ENCODE peak calls at places on chromosomes 3 and 15, in six cellular contexts. B, Q, N, L, D and F are unnamed samples.

GRCh38 chr3:103614719-103615118 is 1179.9 kb downstream of the ZPLD1 start:
- DNase-seq in B (no peak), Q (no peak), N (no peak), L (no peak), D (no peak), F (no peak)

GRCh38 chr15:66886686-66887273 is 178.6 kb upstream of the SMAD3 start:
- DNase-seq in B (no peak), Q (no peak), N (no peak), L (no peak), D (no peak), F (no peak)

GRCh38 chr3:161913786-161914389 is 417.3 kb downstream of the OTOL1 start:
- DNase-seq in B (peak), Q (no peak), N (peak), L (no peak), D (no peak), F (peak)

GRCh38 chr3:182713743-182714517 is 79.4 kb upstream of the ATP11B start:
- DNase-seq in B (peak), Q (peak), N (peak), L (no peak), D (peak), F (peak)

GRCh38 chr3:42014443-42014945 is 52.6 kb upstream of the ULK4 start:
- DNase-seq in B (peak), Q (no peak), N (peak), L (no peak), D (no peak), F (no peak)

GRCh38 chr15:74983725-74984231 is 11.6 kb upstream of the SCAMP5 start:
- DNase-seq in B (no peak), Q (no peak), N (no peak), L (no peak), D (no peak), F (no peak)

GRCh38 chr3:79724206-79724605 is 43.6 kb downstream of the ROBO1 start:
- DNase-seq in B (no peak), Q (peak), N (no peak), L (no peak), D (no peak), F (no peak)

GRCh38 chr3:150247456-150247855 is 160.6 kb upstream of the TSC22D2 start:
- DNase-seq in B (no peak), Q (no peak), N (no peak), L (no peak), D (no peak), F (no peak)

GRCh38 chr3:61830111-61830400 is 268.7 kb downstream of the PTPRG start:
- DNase-seq in B (peak), Q (no peak), N (peak), L (no peak), D (no peak), F (no peak)

GRCh38 chr3:47404955-47405790 is 24.4 kb downstream of the PTPN23 start:
- DNase-seq in B (peak), Q (no peak), N (peak), L (peak), D (peak), F (no peak)

GRCh38 chr3:81033690-81034089 is 727.8 kb downstream of the GBE1 start:
- DNase-seq in B (no peak), Q (no peak), N (no peak), L (no peak), D (no peak), F (no peak)

GRCh38 chr3:22284559-22284958 is 533.5 kb upstream of the ZNF385D start:
- DNase-seq in B (peak), Q (no peak), N (peak), L (no peak), D (no peak), F (peak)

GRCh38 chr15:101637549-101638318 is 14.4 kb downstream of the TM2D3 start:
- DNase-seq in B (no peak), Q (peak), N (no peak), L (no peak), D (no peak), F (no peak)

GRCh38 chr3:71251156-71251775 is 332.3 kb downstream of the FOXP1 start:
- DNase-seq in B (peak), Q (no peak), N (peak), L (no peak), D (no peak), F (peak)

GRCh38 chr3:111861396-111861795 is 2.3 kb downstream of the PHLDB2 start:
- DNase-seq in B (no peak), Q (no peak), N (peak), L (no peak), D (no peak), F (peak)

GRCh38 chr3:126496894-126497850 is 20.4 kb downstream of the UROC1 start:
- DNase-seq in B (no peak), Q (no peak), N (no peak), L (no peak), D (no peak), F (no peak)

GRCh38 chr15:53808058-53808703 is 48.7 kb upstream of the WDR72 start:
- DNase-seq in B (peak), Q (no peak), N (peak), L (no peak), D (peak), F (no peak)

GRCh38 chr15:58764468-58764867 is 6.6 kb upstream of the MINDY2 start:
- DNase-seq in B (no peak), Q (no peak), N (no peak), L (no peak), D (no peak), F (no peak)
- H3K4me3 ChIP-seq in B (no peak), Q (no peak), N (no peak), L (no peak), D (no peak), F (no peak)

DNA sequence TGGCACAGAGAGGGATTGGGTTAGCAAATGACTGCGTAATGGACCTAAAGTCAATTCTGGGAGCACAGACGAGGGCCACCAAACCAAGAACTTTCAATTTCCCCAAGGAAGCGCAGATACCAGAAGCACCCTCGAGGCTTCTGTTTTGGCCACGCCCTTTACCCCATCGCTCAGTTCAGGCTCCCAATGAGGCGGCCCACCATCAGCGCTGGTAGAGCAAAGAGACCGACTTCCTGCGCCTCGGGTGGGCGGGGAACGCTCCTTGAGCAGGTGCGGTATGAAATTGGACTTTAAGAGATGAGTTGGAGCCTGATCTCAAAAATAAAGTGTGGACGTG is 603 bp upstream of the SPSB4 start:
- DNase-seq in B (no peak), Q (no peak), N (no peak), L (no peak), D (no peak), F (no peak)
- TF ChIP-seq CTCF in B (no peak), Q (no peak), N (no peak), L (no peak), D (no peak), F (no peak)

GRCh38 chr3:40992023-40992422 is 207.3 kb upstream of the CTNNB1 start:
- DNase-seq in B (no peak), Q (no peak), N (no peak), L (no peak), D (no peak), F (no peak)
- H3K4me3 ChIP-seq in B (no peak), Q (no peak), N (no peak), L (no peak), D (no peak), F (no peak)

GRCh38 chr3:123745184-123745855 is 138.8 kb downstream of the MYLK start:
- DNase-seq in B (peak), Q (no peak), N (peak), L (no peak), D (no peak), F (no peak)
- TF ChIP-seq CTCF in B (peak), Q (no peak), N (peak), L (no peak), D (peak), F (peak)

GRCh38 chr15:43484455-43484854 is 8.5 kb downstream of the TP53BP1 start:
- DNase-seq in B (no peak), Q (no peak), N (no peak), L (no peak), D (no peak), F (no peak)
- H3K4me3 ChIP-seq in B (no peak), Q (no peak), N (no peak), L (no peak), D (no peak), F (no peak)

GRCh38 chr3:14822875-14823807 is 4.4 kb downstream of the FGD5 start:
- DNase-seq in B (no peak), Q (peak), N (peak), L (no peak), D (no peak), F (no peak)

GRCh38 chr3:14823910-14824629 is 5.3 kb downstream of the FGD5 start:
- DNase-seq in B (no peak), Q (no peak), N (no peak), L (no peak), D (no peak), F (no peak)

GRCh38 chr3:14827776-14828175 is 9.0 kb downstream of the FGD5 start:
- DNase-seq in B (no peak), Q (no peak), N (no peak), L (no peak), D (peak), F (no peak)

GRCh38 chr3:14824646-14825045 is 5.9 kb downstream of the FGD5 start:
- DNase-seq in B (no peak), Q (no peak), N (no peak), L (no peak), D (no peak), F (no peak)

DNA sequence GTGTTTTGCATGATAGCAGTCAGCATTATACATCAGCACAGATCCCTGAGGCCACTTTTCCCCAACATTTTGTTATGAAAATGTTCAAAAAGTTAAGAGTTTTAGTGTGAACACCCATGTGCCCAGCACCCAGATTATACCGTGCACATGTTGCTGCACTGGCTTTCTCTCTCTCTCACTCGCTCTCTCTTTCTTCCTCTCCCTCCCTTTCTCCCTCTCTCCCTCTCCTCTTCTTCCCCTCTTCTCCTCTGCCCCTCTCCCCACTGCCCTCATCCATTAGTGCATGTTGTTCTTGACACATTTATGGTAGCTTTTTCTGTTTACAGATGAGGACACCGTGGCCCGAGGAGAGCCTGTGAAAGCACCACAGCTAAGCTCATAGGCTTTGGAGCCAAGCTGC is 7.3 kb downstream of the FGD5 start:
- DNase-seq in B (no peak), Q (no peak), N (no peak), L (no peak), D (no peak), F (no peak)
- TF ChIP-seq CTCF in B (no peak), Q (no peak), N (no peak), L (no peak), D (no peak), F (no peak)

DNA sequence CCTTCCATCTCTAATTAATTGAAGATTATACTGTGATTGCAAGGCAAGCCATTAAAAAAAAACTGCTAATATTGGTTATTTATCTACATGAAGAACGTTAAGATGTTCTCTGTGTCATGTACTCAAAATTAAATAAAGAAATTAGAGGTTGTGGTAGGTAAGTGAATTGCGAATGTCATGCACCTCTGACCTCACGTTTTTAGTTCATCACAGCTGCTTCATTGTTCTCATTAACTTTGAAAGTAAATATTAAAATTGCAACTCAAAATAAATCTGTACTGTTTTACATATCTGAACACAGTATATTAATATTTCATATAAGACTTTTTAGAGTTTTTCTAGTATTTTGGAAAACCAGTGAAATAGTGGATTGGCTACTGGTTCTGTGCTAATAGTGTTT is 94.0 kb downstream of the KLHL25 start:
- DNase-seq in B (no peak), Q (no peak), N (no peak), L (no peak), D (no peak), F (no peak)
- H3K4me3 ChIP-seq in B (no peak), Q (no peak), N (no peak), L (no peak), D (no peak), F (no peak)

DNA sequence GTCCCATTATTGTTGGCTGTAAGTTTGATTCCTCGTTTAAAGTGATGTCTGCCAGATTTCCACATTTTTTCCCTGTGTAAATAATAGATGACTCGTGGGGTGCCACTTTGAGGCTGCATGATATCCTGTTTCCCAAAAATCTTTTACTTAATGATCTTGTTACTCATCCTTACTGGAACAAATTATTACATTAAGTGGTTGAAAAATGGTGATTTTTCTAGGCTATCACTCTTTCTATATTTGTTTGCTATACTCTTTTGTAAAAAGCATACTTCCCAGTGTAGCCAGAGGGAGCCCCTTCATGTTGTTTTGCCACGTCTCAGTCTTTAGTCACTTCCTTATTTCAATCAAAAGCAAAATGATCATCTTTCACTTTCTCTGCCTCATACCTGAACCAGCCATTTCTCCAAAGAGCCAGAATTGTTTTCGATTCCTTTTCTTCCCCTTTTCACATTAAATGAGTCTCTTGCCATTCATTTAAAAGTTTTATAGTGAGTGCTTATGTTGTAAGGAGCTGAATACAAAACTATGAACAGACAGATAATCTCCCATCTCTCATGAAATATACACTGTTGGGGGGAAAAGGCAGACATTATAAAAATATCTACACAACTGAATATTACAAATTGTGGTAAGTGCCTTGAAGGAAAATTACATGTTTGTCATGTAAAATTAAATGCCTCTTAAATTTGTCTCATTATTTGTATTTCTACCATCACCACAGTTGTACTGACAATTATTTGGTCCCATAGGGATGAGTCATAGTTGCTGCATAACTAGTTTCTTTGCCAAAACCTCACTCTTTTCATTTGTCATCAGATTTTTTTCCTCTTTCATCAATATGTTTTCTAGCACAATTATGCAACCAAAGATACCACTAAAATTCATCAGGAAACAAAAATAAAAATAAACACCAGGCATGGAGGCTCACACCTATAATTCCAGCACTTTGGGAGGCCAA is 41.5 kb downstream of the ADGRG7 start:
- DNase-seq in B (peak), Q (no peak), N (peak), L (no peak), D (no peak), F (peak)
- TF ChIP-seq CTCF in B (peak), Q (peak), N (no peak), L (no peak), D (no peak), F (peak)